ENCODE peak calls at places on chromosome 5, in four cellular contexts. E is PC-3; Y is sigmoid colon; P is activated CD8-positive, alpha-beta T cell treated with anti-CD3 and anti-CD28 coated beads for 36 hours. O is an unnamed sample.

GRCh38 chr5:33291216-33292000 is 149.4 kb upstream of the TARS1 start:
- DNase-seq in E (no peak), Y (no peak), P (no peak), O (no peak)

GRCh38 chr5:7361593-7361992 is 34.3 kb upstream of the ADCY2 start:
- DNase-seq in E (no peak), Y (no peak), P (no peak), O (no peak)

GRCh38 chr5:40619406-40619805 is 60.3 kb upstream of the PTGER4 start:
- DNase-seq in E (peak), Y (no peak), P (no peak), O (no peak)

GRCh38 chr5:149265559-149265958 is 6.1 kb upstream of the AFAP1L1 start:
- DNase-seq in E (peak), Y (no peak), P (no peak), O (no peak)

GRCh38 chr5:169286572-169287325 is 14.2 kb downstream of the SLIT3 start:
- DNase-seq in E (no peak), Y (no peak), P (no peak), O (peak)

GRCh38 chr5:81530919-81531318 is 137.0 kb upstream of the ACOT12 start:
- DNase-seq in E (no peak), Y (no peak), P (no peak), O (no peak)

GRCh38 chr5:172107606-172108005 is 80.4 kb downstream of the STK10 start:
- DNase-seq in E (peak), Y (no peak), P (no peak), O (no peak)

GRCh38 chr5:134590992-134591659 is 41.5 kb downstream of the SAR1B start:
- DNase-seq in E (peak), Y (no peak), P (peak), O (no peak)

GRCh38 chr5:121516997-121517396 is 334.7 kb upstream of the FTMT start:
- DNase-seq in E (no peak), Y (no peak), P (no peak), O (no peak)

GRCh38 chr5:139137703-139138102 is 60.5 kb downstream of the SIL1 start:
- DNase-seq in E (peak), Y (no peak), P (no peak), O (no peak)

GRCh38 chr5:108556414-108556813 is 174.5 kb upstream of the FBXL17 start:
- DNase-seq in E (no peak), Y (no peak), P (no peak), O (no peak)

GRCh38 chr5:167081561-167081960 is 1209.9 kb upstream of the WWC1 start:
- DNase-seq in E (no peak), Y (no peak), P (no peak), O (no peak)

GRCh38 chr5:31232273-31232888 is 38.9 kb downstream of the CDH6 start:
- DNase-seq in E (peak), Y (no peak), P (peak), O (no peak)

GRCh38 chr5:173319610-173320100 is 8.6 kb downstream of the STC2 start:
- DNase-seq in E (no peak), Y (no peak), P (no peak), O (no peak)

GRCh38 chr5:103674321-103674720 is 111.7 kb upstream of the NUDT12 start:
- DNase-seq in E (no peak), Y (no peak), P (no peak), O (no peak)

GRCh38 chr5:172505840-172506638 is 51.7 kb upstream of the SH3PXD2B start:
- DNase-seq in E (no peak), Y (peak), P (no peak), O (peak)

GRCh38 chr5:53233653-53234405 is 124.3 kb upstream of the MOCS2 start:
- DNase-seq in E (no peak), Y (no peak), P (no peak), O (no peak)

GRCh38 chr5:138503487-138504270 is 38.4 kb downstream of the EGR1 start:
- DNase-seq in E (peak), Y (no peak), P (peak), O (no peak)

GRCh38 chr5:38453921-38454320 is 102.5 kb downstream of the LIFR start:
- DNase-seq in E (no peak), Y (no peak), P (no peak), O (no peak)

GRCh38 chr5:135501965-135502364 is 33.8 kb downstream of the NEUROG1 start:
- DNase-seq in E (no peak), Y (no peak), P (no peak), O (no peak)

GRCh38 chr5:111930407-111930806 is 173.4 kb upstream of the NREP start:
- DNase-seq in E (no peak), Y (no peak), P (no peak), O (no peak)

GRCh38 chr5:62127098-62127736 is 178.8 kb upstream of the KIF2A start:
- DNase-seq in E (no peak), Y (no peak), P (no peak), O (no peak)

GRCh38 chr5:127299678-127300077 is 9.1 kb downstream of the MEGF10 start:
- DNase-seq in E (no peak), Y (no peak), P (no peak), O (no peak)

GRCh38 chr5:123605822-123606221 is 93.8 kb downstream of the CSNK1G3 start:
- DNase-seq in E (no peak), Y (no peak), P (no peak), O (no peak)

GRCh38 chr5:123610209-123610608 is 98.2 kb downstream of the CSNK1G3 start:
- DNase-seq in E (no peak), Y (no peak), P (no peak), O (no peak)

GRCh38 chr5:123610665-123611406 is 98.9 kb downstream of the CSNK1G3 start:
- DNase-seq in E (peak), Y (no peak), P (peak), O (no peak)

GRCh38 chr5:123611407-123611709 is 99.4 kb downstream of the CSNK1G3 start:
- DNase-seq in E (no peak), Y (no peak), P (no peak), O (no peak)
- TF ChIP-seq CTCF in E (peak), Y (no peak), P (no peak), O (no peak)

DNA sequence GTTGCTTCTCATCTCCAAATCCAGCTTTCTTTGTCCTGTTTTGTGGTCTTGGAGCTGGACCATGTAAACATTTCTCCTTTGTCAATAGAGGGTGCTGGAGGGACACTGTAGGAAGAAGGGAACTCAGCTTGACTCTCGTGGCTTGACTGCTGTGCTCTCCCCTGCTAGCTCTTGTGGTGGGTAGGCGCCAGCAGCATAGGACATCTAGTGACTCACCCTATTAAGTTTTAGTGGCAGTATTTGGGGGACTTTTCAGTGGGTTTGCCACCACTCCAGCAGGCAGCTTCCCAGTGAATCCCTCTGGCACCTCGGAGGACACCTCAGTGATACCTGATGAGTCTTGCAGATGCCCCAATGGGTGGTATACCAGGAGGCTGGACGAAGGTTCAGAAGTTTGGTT is 97.8 kb downstream of the TSSK1B start:
- DNase-seq in E (peak), Y (no peak), P (peak), O (no peak)
- TF ChIP-seq CTCF in E (peak), Y (no peak), P (no peak), O (no peak)

GRCh38 chr5:11890777-11891176 is 13.5 kb downstream of the CTNND2 start:
- DNase-seq in E (no peak), Y (no peak), P (no peak), O (no peak)
- TF ChIP-seq CTCF in E (peak), Y (no peak), P (no peak), O (no peak)

GRCh38 chr5:92922231-92922967 is 658.6 kb downstream of the NR2F1-AS1 start:
- DNase-seq in E (no peak), Y (no peak), P (no peak), O (no peak)

GRCh38 chr5:92927291-92927778 is 653.7 kb downstream of the NR2F1-AS1 start:
- DNase-seq in E (peak), Y (no peak), P (no peak), O (no peak)

DNA sequence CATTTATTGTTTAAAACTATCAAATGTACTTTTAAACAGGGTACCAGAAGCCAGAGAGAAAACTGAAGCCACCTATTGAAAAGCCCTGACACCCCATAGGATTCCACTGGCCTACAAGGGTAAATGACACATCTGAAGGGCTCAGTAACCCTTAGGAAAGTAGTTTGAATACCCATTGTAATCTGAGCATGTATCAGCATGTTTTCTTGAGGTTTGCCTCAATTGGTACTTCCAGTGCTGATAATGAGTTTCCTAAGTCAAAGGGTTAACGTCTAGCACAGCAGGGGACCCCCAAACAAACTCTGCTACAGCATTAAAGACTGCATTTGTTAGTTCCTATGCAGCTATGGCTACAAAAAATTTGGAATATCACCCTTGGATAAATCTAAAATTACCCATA is 657.1 kb downstream of the NR2F1-AS1 start:
- DNase-seq in E (no peak), Y (no peak), P (no peak), O (no peak)
- TF ChIP-seq CTCF in E (no peak), Y (no peak), P (no peak), O (no peak)

O was measured in coronary artery.